ENCODE peak calls at places on chromosomes 1 and 21, in four cellular contexts. C is fibroblast of lung, R is ovary, T is ascending aorta. X is an unnamed sample.
A peak's percentile ranks its signal among the peaks of the same experiment; 100 is the strongest.

GRCh38 chr1:41152622-41153044 is 89.5 kb downstream of the SCMH1 start:
- DNase-seq in T (no peak), C (peak; percentile 96), R (no peak), X (no peak)

GRCh38 chr1:204409878-204410763 is 1.5 kb downstream of the PPP1R15B start:
- DNase-seq in R (no peak), T (no peak), C (no peak), X (no peak)

GRCh38 chr1:162696286-162696862 is 64.1 kb downstream of the DDR2 start:
- DNase-seq in R (peak; percentile 89), T (peak; percentile 20), C (peak; percentile 90), X (peak; percentile 64)

GRCh38 chr1:33364578-33364945 is 43.7 kb upstream of the A3GALT2 start:
- DNase-seq in C (no peak), R (no peak), T (no peak), X (no peak)

GRCh38 chr1:61638296-61638695 is 86.6 kb downstream of the TM2D1 start:
- DNase-seq in R (no peak), T (no peak), C (no peak), X (peak; percentile 48)

GRCh38 chr1:167138703-167139102 is 44.8 kb downstream of the STYXL2 start:
- DNase-seq in R (no peak), T (no peak), C (no peak), X (no peak)

GRCh38 chr1:28062806-28063205 is 25.6 kb downstream of the EYA3 start:
- DNase-seq in T (no peak), C (peak; percentile 30), R (no peak), X (no peak)

GRCh38 chr1:206729507-206729906 is 41.1 kb upstream of the IL19 start:
- DNase-seq in R (no peak), C (no peak), T (no peak), X (no peak)

GRCh38 chr1:87451229-87451900 is 122.7 kb downstream of the LMO4 start:
- DNase-seq in T (no peak), R (no peak), C (peak; percentile 62), X (no peak)

GRCh38 chr1:63294797-63295594 is 27.4 kb upstream of the FOXD3 start:
- DNase-seq in T (no peak), R (no peak), C (no peak), X (no peak)
- TF ChIP-seq CTCF in T (no peak), R (no peak), C (no peak), X (no peak)

GRCh38 chr21:32492376-32492775 is 79.9 kb downstream of the EVA1C start:
- DNase-seq in C (no peak), T (no peak), R (no peak), X (no peak)
- H3K27ac ChIP-seq in C (no peak overlapping the region), T (no peak overlapping the region), R (no peak overlapping the region), X (peak overlapping the region; percentile 53)

GRCh38 chr1:188599313-188599712 is 1770.6 kb downstream of the PLA2G4A start:
- DNase-seq in R (no peak), C (no peak), T (no peak), X (no peak)

GRCh38 chr1:188590641-188591040 is 1761.9 kb downstream of the PLA2G4A start:
- DNase-seq in C (peak; percentile 11), R (no peak), T (no peak), X (no peak)

DNA sequence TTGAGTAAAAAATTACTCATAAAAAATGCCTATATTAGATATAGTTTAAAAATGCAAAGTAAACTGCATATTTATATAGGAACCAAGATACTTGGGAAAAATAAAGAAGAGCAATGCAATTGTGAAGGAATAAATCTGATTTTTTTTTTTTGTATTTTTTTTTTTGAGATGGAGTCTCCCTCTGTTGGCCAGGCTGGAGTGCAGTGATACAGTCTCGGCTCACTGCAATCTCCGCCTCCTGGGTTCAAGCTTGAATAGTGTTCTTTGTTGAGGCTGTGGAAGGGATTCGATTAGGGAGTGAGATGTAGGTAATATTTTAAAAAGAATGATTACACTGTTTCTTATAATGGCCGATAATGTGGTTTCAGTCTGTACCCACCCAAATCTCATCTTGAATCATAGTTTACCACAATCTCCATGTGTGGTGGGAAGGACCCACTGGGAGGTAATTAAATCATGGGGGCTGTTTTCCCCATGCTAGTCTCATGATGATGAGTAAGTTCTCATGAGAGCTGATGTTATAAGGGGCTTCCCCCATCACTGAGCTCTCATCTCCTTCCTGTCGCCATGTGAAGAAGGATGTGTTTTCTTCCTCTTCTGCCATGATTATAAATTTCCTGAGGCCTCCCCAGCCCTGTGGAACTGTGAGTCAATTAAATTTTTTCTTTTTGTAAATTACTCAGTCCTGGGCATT is 1765.9 kb downstream of the PLA2G4A start:
- DNase-seq in R (no peak), C (no peak), T (no peak), X (no peak)
- TF ChIP-seq CTCF in R (no peak), C (no peak), T (no peak), X (no peak)

GRCh38 chr1:97270508-97271307 is 549.1 kb downstream of the PTBP2 start:
- DNase-seq in R (no peak), C (peak; percentile 83), T (no peak), X (no peak)
- H3K27ac ChIP-seq in R (no peak overlapping the region), C (no peak overlapping the region), T (no peak overlapping the region), X (no peak overlapping the region)

DNA sequence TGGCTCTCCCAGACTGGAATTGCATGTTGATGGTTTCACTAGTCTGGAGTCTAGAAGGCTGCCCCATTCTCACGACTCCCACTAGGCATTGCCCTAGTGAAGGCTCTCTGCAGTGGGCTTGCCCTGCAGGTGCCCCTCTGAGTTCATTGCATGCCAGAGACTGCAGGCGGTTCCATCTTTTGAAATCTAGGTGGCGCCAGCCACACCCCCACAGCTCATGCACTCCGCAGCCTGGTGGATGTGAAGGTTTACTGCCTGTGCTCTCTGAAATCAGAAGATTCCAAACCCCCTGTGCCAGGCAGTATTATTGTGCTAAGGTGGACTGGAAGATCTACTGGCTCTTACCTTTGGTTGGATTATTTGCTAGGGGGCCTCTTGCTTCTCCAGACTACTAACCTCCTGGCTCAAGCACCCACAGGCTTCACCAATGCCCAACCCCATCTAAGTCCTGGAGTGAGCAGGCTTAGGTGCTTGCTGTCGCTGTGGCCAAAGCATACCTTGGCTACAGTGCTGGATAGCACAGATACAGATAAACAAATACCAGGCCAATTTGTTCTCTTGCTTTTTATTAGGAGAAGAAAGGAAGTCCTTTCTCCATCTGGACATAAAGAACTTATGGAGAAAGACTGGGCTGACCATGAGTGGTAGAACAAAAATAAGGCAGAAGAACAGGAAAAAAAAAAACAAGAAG is 83.5 kb upstream of the SIM2 start:
- DNase-seq in C (no peak), T (no peak), R (no peak), X (no peak)
- TF ChIP-seq CTCF in C (no peak), T (no peak), R (no peak), X (no peak)

GRCh38 chr1:160520999-160521398 is 2.1 kb downstream of the SLAMF6 start:
- DNase-seq in R (no peak), T (no peak), C (no peak), X (no peak)
- H3K27ac ChIP-seq in R (no peak overlapping the region), T (no peak overlapping the region), C (no peak overlapping the region), X (no peak overlapping the region)

DNA sequence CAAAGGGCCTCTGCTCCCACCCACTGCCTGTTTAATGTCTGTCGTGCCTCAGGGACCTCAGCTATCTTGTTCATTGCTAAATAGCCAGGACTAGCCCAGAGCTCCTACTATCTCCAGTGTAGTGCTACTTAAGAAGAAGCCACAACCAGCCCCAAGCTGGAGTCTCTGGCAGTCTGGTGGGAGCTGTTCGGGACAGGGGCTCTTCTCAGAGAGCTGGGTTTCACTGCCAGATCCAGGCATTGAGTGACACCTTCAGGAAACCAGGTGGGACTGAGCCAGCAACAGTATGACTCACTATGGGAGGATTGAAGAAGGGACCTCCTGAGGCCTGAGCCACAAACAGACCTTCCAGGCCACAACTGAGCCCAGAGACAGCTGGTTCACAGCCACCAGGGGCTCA is 25.4 kb downstream of the MATN1 start:
- DNase-seq in C (peak; percentile 59), T (no peak), R (no peak), X (no peak)
- TF ChIP-seq CTCF in C (no peak), T (no peak), R (no peak), X (no peak)

X was measured in tibial nerve.